ENCODE peak calls at places on chromosomes 6 and 20, in ten cellular contexts. One of them, this sample, is unnamed.
A peak's percentile ranks its signal among the peaks of the same experiment; 100 is the strongest.

GRCh38 chr6:37168809-37169457 is 1.0 kb upstream of the PIM1 start:
- DNase-seq in breast epithelium: no peak
- DNase-seq in right atrium auricular region: no peak
- DNase-seq in lung: no peak
- DNase-seq in activated CD4-positive, alpha-beta T cell treated with anti-CD3 and anti-CD28 coated beads, Interleukin-2, amount 50 U/mL, for 48 hours: peak; percentile 47
- DNase-seq in NCI-H1694: peak; percentile 48
- DNase-seq in fibroblast of the conjunctiva: no peak
- DNase-seq in nephron progenitor cell: no peak
- DNase-seq in NCI-H774: no peak
- DNase-seq in activated B cell treated with CpG ODN at 0.5 μM for 24 hours: no peak
- DNase-seq in this sample: peak; percentile 45

GRCh38 chr20:32971703-32972161 is 32.5 kb downstream of the SUN5 start:
- DNase-seq in breast epithelium: no peak
- DNase-seq in right atrium auricular region: peak; percentile 11
- DNase-seq in lung: no peak
- DNase-seq in activated CD4-positive, alpha-beta T cell treated with anti-CD3 and anti-CD28 coated beads, Interleukin-2, amount 50 U/mL, for 48 hours: peak; percentile 40
- DNase-seq in NCI-H1694: no peak
- DNase-seq in fibroblast of the conjunctiva: no peak
- DNase-seq in nephron progenitor cell: peak; percentile 34
- DNase-seq in NCI-H774: no peak
- DNase-seq in activated B cell treated with CpG ODN at 0.5 μM for 24 hours: peak; percentile 55
- DNase-seq in this sample: peak; percentile 29

GRCh38 chr20:39067526-39068216 is 105.5 kb downstream of the DHX35 start:
- DNase-seq in breast epithelium: no peak
- DNase-seq in right atrium auricular region: no peak
- DNase-seq in lung: no peak
- DNase-seq in activated CD4-positive, alpha-beta T cell treated with anti-CD3 and anti-CD28 coated beads, Interleukin-2, amount 50 U/mL, for 48 hours: no peak
- DNase-seq in NCI-H1694: no peak
- DNase-seq in fibroblast of the conjunctiva: no peak
- DNase-seq in nephron progenitor cell: no peak
- DNase-seq in NCI-H774: no peak
- DNase-seq in activated B cell treated with CpG ODN at 0.5 μM for 24 hours: no peak
- DNase-seq in this sample: no peak

GRCh38 chr20:63737940-63738686 is 1.5 kb upstream of the SLC2A4RG start:
- DNase-seq in breast epithelium: no peak
- DNase-seq in right atrium auricular region: no peak
- DNase-seq in lung: no peak
- DNase-seq in activated CD4-positive, alpha-beta T cell treated with anti-CD3 and anti-CD28 coated beads, Interleukin-2, amount 50 U/mL, for 48 hours: peak; percentile 42
- DNase-seq in NCI-H1694: no peak
- DNase-seq in fibroblast of the conjunctiva: no peak
- DNase-seq in nephron progenitor cell: no peak
- DNase-seq in NCI-H774: no peak
- DNase-seq in activated B cell treated with CpG ODN at 0.5 μM for 24 hours: peak; percentile 47
- DNase-seq in this sample: peak; percentile 37

GRCh38 chr6:46876126-46876525 is 45.6 kb downstream of the ADGRF5 start:
- DNase-seq in breast epithelium: peak; percentile 87
- DNase-seq in right atrium auricular region: no peak
- DNase-seq in lung: peak; percentile 53
- DNase-seq in activated CD4-positive, alpha-beta T cell treated with anti-CD3 and anti-CD28 coated beads, Interleukin-2, amount 50 U/mL, for 48 hours: no peak
- DNase-seq in NCI-H1694: no peak
- DNase-seq in fibroblast of the conjunctiva: no peak
- DNase-seq in nephron progenitor cell: no peak
- DNase-seq in NCI-H774: peak; percentile 48
- DNase-seq in activated B cell treated with CpG ODN at 0.5 μM for 24 hours: no peak
- DNase-seq in this sample: no peak

GRCh38 chr6:121666809-121667208 is 231.4 kb downstream of the GJA1 start:
- DNase-seq in breast epithelium: no peak
- DNase-seq in right atrium auricular region: no peak
- DNase-seq in lung: no peak
- DNase-seq in activated CD4-positive, alpha-beta T cell treated with anti-CD3 and anti-CD28 coated beads, Interleukin-2, amount 50 U/mL, for 48 hours: no peak
- DNase-seq in NCI-H1694: no peak
- DNase-seq in fibroblast of the conjunctiva: peak; percentile 65
- DNase-seq in nephron progenitor cell: no peak
- DNase-seq in NCI-H774: no peak
- DNase-seq in activated B cell treated with CpG ODN at 0.5 μM for 24 hours: no peak
- DNase-seq in this sample: no peak

GRCh38 chr20:32918751-32919150 is 60.0 kb downstream of the EFCAB8 start:
- DNase-seq in breast epithelium: no peak
- DNase-seq in right atrium auricular region: no peak
- DNase-seq in lung: no peak
- DNase-seq in activated CD4-positive, alpha-beta T cell treated with anti-CD3 and anti-CD28 coated beads, Interleukin-2, amount 50 U/mL, for 48 hours: no peak
- DNase-seq in NCI-H1694: no peak
- DNase-seq in fibroblast of the conjunctiva: no peak
- DNase-seq in nephron progenitor cell: no peak
- DNase-seq in NCI-H774: no peak
- DNase-seq in activated B cell treated with CpG ODN at 0.5 μM for 24 hours: no peak
- DNase-seq in this sample: no peak

GRCh38 chr6:113644861-113645575 is 212.1 kb upstream of the MARCKS start:
- DNase-seq in breast epithelium: no peak
- DNase-seq in right atrium auricular region: no peak
- DNase-seq in lung: no peak
- DNase-seq in activated CD4-positive, alpha-beta T cell treated with anti-CD3 and anti-CD28 coated beads, Interleukin-2, amount 50 U/mL, for 48 hours: no peak
- DNase-seq in NCI-H1694: no peak
- DNase-seq in fibroblast of the conjunctiva: peak; percentile 28
- DNase-seq in nephron progenitor cell: no peak
- DNase-seq in NCI-H774: no peak
- DNase-seq in activated B cell treated with CpG ODN at 0.5 μM for 24 hours: no peak
- DNase-seq in this sample: no peak

GRCh38 chr6:148736779-148737412 is 9.9 kb upstream of the UST start:
- DNase-seq in breast epithelium: no peak
- DNase-seq in right atrium auricular region: no peak
- DNase-seq in lung: no peak
- DNase-seq in activated CD4-positive, alpha-beta T cell treated with anti-CD3 and anti-CD28 coated beads, Interleukin-2, amount 50 U/mL, for 48 hours: no peak
- DNase-seq in NCI-H1694: no peak
- DNase-seq in fibroblast of the conjunctiva: no peak
- DNase-seq in nephron progenitor cell: no peak
- DNase-seq in NCI-H774: no peak
- DNase-seq in activated B cell treated with CpG ODN at 0.5 μM for 24 hours: no peak
- DNase-seq in this sample: no peak

GRCh38 chr6:119821380-119821779 is 471.8 kb upstream of the MAN1A1 start:
- DNase-seq in breast epithelium: no peak
- DNase-seq in right atrium auricular region: no peak
- DNase-seq in lung: no peak
- DNase-seq in activated CD4-positive, alpha-beta T cell treated with anti-CD3 and anti-CD28 coated beads, Interleukin-2, amount 50 U/mL, for 48 hours: no peak
- DNase-seq in NCI-H1694: no peak
- DNase-seq in fibroblast of the conjunctiva: no peak
- DNase-seq in nephron progenitor cell: no peak
- DNase-seq in NCI-H774: no peak
- DNase-seq in activated B cell treated with CpG ODN at 0.5 μM for 24 hours: no peak
- DNase-seq in this sample: no peak

GRCh38 chr20:58012731-58013510 is 215.5 kb downstream of the ANKRD60 start:
- DNase-seq in breast epithelium: peak; percentile 16
- DNase-seq in right atrium auricular region: no peak
- DNase-seq in lung: no peak
- DNase-seq in activated CD4-positive, alpha-beta T cell treated with anti-CD3 and anti-CD28 coated beads, Interleukin-2, amount 50 U/mL, for 48 hours: no peak
- DNase-seq in NCI-H1694: no peak
- DNase-seq in fibroblast of the conjunctiva: no peak
- DNase-seq in nephron progenitor cell: no peak
- DNase-seq in NCI-H774: no peak
- DNase-seq in activated B cell treated with CpG ODN at 0.5 μM for 24 hours: no peak
- DNase-seq in this sample: no peak

GRCh38 chr20:63267681-63268080 is 4.9 kb upstream of the ARFGAP1 start:
- DNase-seq in breast epithelium: no peak
- DNase-seq in right atrium auricular region: no peak
- DNase-seq in lung: no peak
- DNase-seq in activated CD4-positive, alpha-beta T cell treated with anti-CD3 and anti-CD28 coated beads, Interleukin-2, amount 50 U/mL, for 48 hours: no peak
- DNase-seq in NCI-H1694: no peak
- DNase-seq in fibroblast of the conjunctiva: no peak
- DNase-seq in nephron progenitor cell: no peak
- DNase-seq in NCI-H774: no peak
- DNase-seq in activated B cell treated with CpG ODN at 0.5 μM for 24 hours: no peak
- DNase-seq in this sample: no peak

This sample was measured in activated naive CD8-positive, alpha-beta T cell treated with anti-CD3 and anti-CD28 coated beads, Interleukin-2, amount 50 U/mL, for 24 hours.